ENCODE peak calls at places on chromosomes 7 and 10, in six cellular contexts. K, J, N, C, L and B are unnamed samples.
A peak's percentile ranks its signal among the peaks of the same experiment; 100 is the strongest.

GRCh38 chr10:95211606-95212279 is 17.7 kb downstream of the ACSM6 start:
- DNase-seq in C (no peak), J (peak; percentile 11), K (no peak), N (no peak), L (no peak), B (no peak)

GRCh38 chr10:86180861-86181260 is 185.7 kb downstream of the GRID1 start:
- DNase-seq in N (no peak), J (no peak), K (no peak), L (no peak), C (no peak), B (no peak)

GRCh38 chr10:101122270-101123084 is 8.6 kb upstream of the TLX1 start:
- DNase-seq in K (no peak), L (no peak), C (no peak), J (no peak), N (peak; percentile 23), B (no peak)

GRCh38 chr10:26733750-26734568 is 36.5 kb downstream of the PDSS1 start:
- DNase-seq in L (no peak), N (no peak), J (no peak), C (no peak), K (peak; percentile 15), B (no peak)

GRCh38 chr10:59684006-59684405 is 25.6 kb downstream of the SLC16A9 start:
- DNase-seq in J (no peak), N (no peak), C (no peak), L (no peak), K (no peak), B (no peak)

GRCh38 chr7:28530175-28531142 is 118.1 kb downstream of the CREB5 start:
- DNase-seq in L (no peak), K (no peak), J (no peak), C (no peak), N (no peak), B (no peak)

GRCh38 chr10:122044045-122044661 is 55.2 kb downstream of the TACC2 start:
- DNase-seq in N (peak; percentile 69), J (no peak), K (peak; percentile 42), C (no peak), L (no peak), B (no peak)

GRCh38 chr7:360454-361100 is 70.6 kb downstream of the FOXL3 start:
- DNase-seq in K (peak; percentile 6), C (peak; percentile 29), L (no peak), N (peak; percentile 23), J (no peak), B (no peak)

GRCh38 chr7:135158141-135158655 is 10.3 kb downstream of the TMEM140 start:
- DNase-seq in N (peak; percentile 72), C (no peak), J (no peak), L (no peak), K (no peak), B (no peak)

GRCh38 chr7:141501451-141501850 is 49.8 kb upstream of the AGK start:
- DNase-seq in L (no peak), J (no peak), C (no peak), N (no peak), K (no peak), B (no peak)

GRCh38 chr10:3924344-3924743 is 139.3 kb upstream of the KLF6 start:
- DNase-seq in L (no peak), K (no peak), N (no peak), J (peak; percentile 73), C (no peak), B (no peak)

GRCh38 chr10:32377458-32378370 is 30.8 kb upstream of the EPC1 start:
- DNase-seq in J (peak; percentile 50), N (no peak), C (peak; percentile 15), K (peak; percentile 10), L (no peak), B (peak; percentile 30)

GRCh38 chr7:52061666-52062065 is 745.1 kb upstream of the COBL start:
- DNase-seq in N (no peak), K (no peak), L (no peak), J (no peak), C (no peak), B (no peak)

GRCh38 chr10:24255907-24256306 is 47.0 kb downstream of the KIAA1217 start:
- DNase-seq in L (no peak), N (peak; percentile 78), J (peak; percentile 93), C (no peak), K (no peak), B (no peak)

GRCh38 chr10:71621783-71622526 is 97.6 kb downstream of the C10orf105 start:
- DNase-seq in J (peak; percentile 39), N (no peak), L (no peak), C (no peak), K (no peak), B (no peak)

GRCh38 chr7:93992423-93993110 is 11.6 kb downstream of the BET1 start:
- DNase-seq in L (no peak), K (no peak), N (no peak), C (no peak), J (peak; percentile 44), B (no peak)

GRCh38 chr7:86252406-86252805 is 391.3 kb upstream of the GRM3 start:
- DNase-seq in J (no peak), C (no peak), K (no peak), N (no peak), L (no peak), B (no peak)

GRCh38 chr10:32938554-32939061 is 19.4 kb downstream of the ITGB1 start:
- DNase-seq in C (no peak), J (no peak), N (peak; percentile 61), K (no peak), L (no peak), B (no peak)

GRCh38 chr7:103929808-103930415 is 59.5 kb downstream of the RELN start:
- DNase-seq in L (no peak), C (no peak), J (no peak), K (no peak), N (no peak), B (no peak)

GRCh38 chr7:16660702-16661464 is 14.9 kb downstream of the BZW2 start:
- DNase-seq in N (no peak), J (peak; percentile 70), K (no peak), C (no peak), L (no peak), B (no peak)

GRCh38 chr10:86757110-86757790 is 831 bp downstream of the BMPR1A start:
- DNase-seq in L (no peak), C (peak; percentile 1), K (peak; percentile 45), J (peak; percentile 63), N (peak; percentile 71), B (no peak)

GRCh38 chr7:118870187-118870586 is 645.7 kb downstream of the ANKRD7 start:
- DNase-seq in N (no peak), K (no peak), C (no peak), L (no peak), J (peak; percentile 32), B (no peak)

GRCh38 chr7:136741941-136742340 is 126.5 kb upstream of the CHRM2 start:
- DNase-seq in L (no peak), C (no peak), N (no peak), J (peak; percentile 13), K (no peak), B (no peak)

GRCh38 chr10:103470755-103471653 is 8.0 kb downstream of the CALHM3 start:
- DNase-seq in C (peak; percentile 71), J (no peak), K (no peak), L (no peak), N (peak; percentile 72), B (peak; percentile 97)

GRCh38 chr7:49001610-49002033 is 77.3 kb downstream of the CDC14C start:
- DNase-seq in L (peak; percentile 68), N (no peak), C (no peak), J (peak; percentile 64), K (peak; percentile 42), B (peak; percentile 25)

GRCh38 chr7:52447781-52448180 is 587.7 kb upstream of the POM121L12 start:
- DNase-seq in N (no peak), J (no peak), L (no peak), K (no peak), C (no peak), B (no peak)

GRCh38 chr7:111408726-111409125 is 153.6 kb downstream of the IMMP2L start:
- DNase-seq in C (no peak), N (no peak), K (no peak), L (no peak), J (no peak), B (no peak)

GRCh38 chr7:151028948-151029501 is 775 bp downstream of the ABCB8 start:
- DNase-seq in C (no peak), L (no peak), N (no peak), K (no peak), J (no peak), B (no peak)
- TF ChIP-seq CTCF in C (no peak), L (no peak), N (no peak), K (no peak), J (no peak), B (no peak)

GRCh38 chr10:93993782-93994668 is at the start of gene PLCE1:
- DNase-seq in C (no peak), N (peak; percentile 85), K (peak; percentile 73), L (peak; percentile 47), J (no peak), B (no peak)
- TF ChIP-seq CTCF in C (no peak), N (peak; percentile 10), K (no peak), L (no peak), J (no peak), B (no peak)

DNA sequence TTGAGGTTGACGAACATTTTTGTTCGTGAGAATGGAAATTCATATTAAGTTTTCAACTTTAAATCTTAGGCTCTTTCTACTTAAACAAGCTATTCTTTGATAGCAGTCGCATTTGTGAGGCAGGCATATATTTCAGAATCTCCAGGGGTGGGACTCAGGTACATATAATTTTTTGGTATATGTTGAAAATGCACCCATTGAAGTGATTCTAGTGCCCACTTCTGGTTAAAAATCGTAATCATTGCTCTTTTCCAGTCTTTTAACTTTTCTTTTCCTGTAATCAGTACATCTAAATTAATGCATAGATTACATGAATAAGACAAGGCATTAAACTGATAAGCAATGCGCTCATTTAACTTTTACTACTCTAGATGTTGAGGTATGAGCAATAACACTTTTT is 67.8 kb downstream of the ZNRF2 start:
- DNase-seq in C (no peak), L (no peak), J (peak; percentile 21), K (no peak), N (no peak), B (no peak)
- TF ChIP-seq CTCF in C (peak; percentile 51), L (no peak), J (peak; percentile 43), K (no peak), N (no peak), B (peak; percentile 31)

DNA sequence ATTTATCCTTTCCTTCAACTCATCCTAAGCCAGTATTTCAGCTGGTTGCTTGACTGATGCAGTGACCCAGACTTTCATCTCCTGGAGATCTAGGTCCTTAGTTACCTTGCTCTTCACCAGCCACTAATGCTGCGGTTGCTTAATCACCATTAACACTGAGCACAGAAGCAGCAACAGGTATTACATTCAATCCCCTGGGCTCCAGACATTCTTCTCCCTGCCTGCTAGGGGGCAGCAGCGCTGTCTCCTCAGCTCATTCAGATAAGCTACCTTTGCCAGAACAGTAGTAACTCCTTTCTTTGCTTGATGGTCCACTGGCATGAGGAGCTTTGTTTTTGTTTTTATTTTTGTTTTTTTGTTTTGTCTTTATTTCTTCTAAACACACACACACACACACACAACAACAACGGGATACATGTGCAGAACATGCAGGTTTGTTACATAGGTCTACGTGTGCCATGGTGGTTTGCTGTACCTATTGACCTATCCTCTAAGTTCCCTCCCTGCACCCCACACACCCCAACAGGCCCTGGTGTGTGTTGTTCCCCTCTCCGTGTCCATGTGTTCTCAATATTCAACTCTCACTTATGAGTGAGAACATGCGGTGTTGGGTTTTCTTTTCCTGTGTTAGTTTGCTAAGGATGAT is 1043.2 kb upstream of the C7orf33 start:
- DNase-seq in C (no peak), J (peak; percentile 49), L (peak; percentile 61), K (no peak), N (no peak), B (no peak)
- TF ChIP-seq CTCF in C (no peak), J (peak; percentile 25), L (peak; percentile 59), K (peak; percentile 11), N (no peak), B (peak; percentile 22)

GRCh38 chr10:118957141-118957825 is 72.2 kb upstream of the NANOS1 start:
- DNase-seq in K (no peak), N (no peak), C (no peak), J (no peak), L (no peak), B (no peak)
- TF ChIP-seq CTCF in K (no peak), N (no peak), C (no peak), J (no peak), L (no peak), B (no peak)